ENCODE peak calls at places on chromosomes 12 and 14, in ten cellular contexts. C is HS-5; P is cardiac muscle cell; E is hypothalamus; F is activated T-helper 1 cell treated with Interleukin-2 at 50 U/mL for 16 hours; A is skeletal muscle cell; D is glomerular endothelial cell; W is neuronal stem cell; M is germinal center; J is activated CD4-positive, CD25-positive, alpha-beta regulatory T cell treated with anti-CD3 and anti-CD28 coated beads, Interleukin-2, amount 50 U/mL, for 72 hours. S is an unnamed sample.

GRCh38 chr12:116125981-116126566 is 151.4 kb downstream of the MED13L start:
- DNase-seq in C (no peak), P (peak), E (no peak), F (no peak), A (no peak), D (no peak), W (no peak), M (no peak), J (no peak), S (no peak)

GRCh38 chr14:61601923-61602732 is 93.2 kb upstream of the HIF1A start:
- DNase-seq in C (no peak), P (no peak), E (no peak), F (no peak), A (no peak), D (no peak), W (no peak), M (no peak), J (no peak), S (no peak)

GRCh38 chr14:76227450-76228050 is 75.8 kb downstream of the GPATCH2L start:
- DNase-seq in C (peak), P (peak), E (no peak), F (no peak), A (peak), D (no peak), W (no peak), M (no peak), J (no peak), S (no peak)

GRCh38 chr12:114476159-114476558 is 70.2 kb upstream of the TBX5 start:
- DNase-seq in C (no peak), P (peak), E (no peak), F (no peak), A (no peak), D (no peak), W (no peak), M (no peak), J (no peak), S (peak)

GRCh38 chr12:104604995-104605675 is 148.4 kb downstream of the CHST11 start:
- DNase-seq in C (no peak), P (no peak), E (no peak), F (no peak), A (no peak), D (no peak), W (no peak), M (no peak), J (no peak), S (no peak)

GRCh38 chr14:59582845-59583509 is 6.4 kb upstream of the CCDC175 start:
- DNase-seq in C (no peak), P (no peak), E (no peak), F (no peak), A (no peak), D (no peak), W (no peak), M (no peak), J (no peak), S (no peak)

GRCh38 chr12:10901427-10901826 is 7.9 kb downstream of the TAS2R13 start:
- DNase-seq in C (no peak), P (peak), E (no peak), F (no peak), A (no peak), D (no peak), W (no peak), M (no peak), J (no peak), S (no peak)

GRCh38 chr14:104383088-104383805 is 196.3 kb upstream of the C14orf180 start:
- DNase-seq in C (no peak), P (no peak), E (no peak), F (no peak), A (no peak), D (no peak), W (peak), M (no peak), J (no peak), S (no peak)

S was measured in DMS153.